ENCODE peak calls at places on chromosome 12, in four cellular contexts. K is HepG2, W is pancreas, J is hepatocyte. D is an unnamed sample.

GRCh38 chr12:68784015-68784414 is 24.0 kb upstream of the MDM2 start:
- DNase-seq in W (no peak), K (peak; percentile 29), J (no peak), D (peak; percentile 56)

GRCh38 chr12:114328292-114328691 is 77.7 kb downstream of the TBX5 start:
- DNase-seq in K (no peak), W (no peak), J (no peak), D (no peak)

GRCh38 chr12:6276936-6277615 is 33.4 kb upstream of the PLEKHG6 start:
- DNase-seq in J (no peak), K (no peak), W (peak; percentile 24), D (no peak)

GRCh38 chr12:52584156-52584682 is 10.6 kb upstream of the KRT74 start:
- DNase-seq in W (no peak), K (no peak), J (no peak), D (no peak)

GRCh38 chr12:115599251-115599811 is 678.2 kb downstream of the MED13L start:
- DNase-seq in J (no peak), W (no peak), K (no peak), D (peak; percentile 26)

GRCh38 chr12:68428724-68429580 is 96.8 kb upstream of the MDM1 start:
- DNase-seq in W (no peak), K (peak; percentile 5), J (peak; percentile 44), D (no peak)

GRCh38 chr12:122856999-122857671 is 21.9 kb downstream of the HIP1R start:
- DNase-seq in J (peak; percentile 50), W (no peak), K (peak; percentile 59), D (no peak)

GRCh38 chr12:112261559-112261958 is 120.7 kb downstream of the HECTD4 start:
- DNase-seq in J (no peak), W (no peak), K (peak; percentile 13), D (no peak)

GRCh38 chr12:87302126-87302732 is 727.0 kb downstream of the C12orf50 start:
- DNase-seq in J (no peak), K (no peak), W (no peak), D (no peak)

GRCh38 chr12:71014180-71014785 is 93.7 kb upstream of the PTPRR start:
- DNase-seq in W (no peak), J (peak; percentile 57), K (peak; percentile 5), D (peak; percentile 55)

GRCh38 chr12:53561590-53561953 is 54.3 kb upstream of the NPFF start:
- DNase-seq in K (peak; percentile 56), W (no peak), J (peak; percentile 27), D (no peak)

GRCh38 chr12:64473176-64473575 is 21.3 kb downstream of the TBK1 start:
- DNase-seq in W (no peak), J (no peak), K (no peak), D (no peak)

GRCh38 chr12:89663577-89664357 is 44.9 kb downstream of the ATP2B1 start:
- DNase-seq in W (no peak), K (no peak), J (no peak), D (no peak)

GRCh38 chr12:63845726-63846125 is 1.2 kb downstream of the SRGAP1 start:
- DNase-seq in W (no peak), J (peak; percentile 60), K (peak; percentile 88), D (peak; percentile 38)

GRCh38 chr12:92047058-92047826 is 98.4 kb downstream of the BTG1 start:
- DNase-seq in K (no peak), J (no peak), W (no peak), D (peak; percentile 39)

GRCh38 chr12:82314406-82314892 is 43.7 kb downstream of the CCDC59 start:
- DNase-seq in K (peak; percentile 79), W (peak; percentile 54), J (peak; percentile 77), D (peak; percentile 15)

GRCh38 chr12:6996040-6996441 is 22.2 kb downstream of the LPCAT3 start:
- DNase-seq in K (peak; percentile 63), J (peak; percentile 71), W (no peak), D (peak; percentile 5)

GRCh38 chr12:80186727-80187217 is 87.4 kb downstream of the OTOGL start:
- DNase-seq in J (peak; percentile 93), W (no peak), K (peak; percentile 82), D (peak; percentile 83)

GRCh38 chr12:125525879-125526278 is 460.6 kb downstream of the AACS start:
- DNase-seq in K (no peak), W (no peak), J (no peak), D (no peak)

GRCh38 chr12:38025916-38026315 is 290.7 kb upstream of the ALG10B start:
- DNase-seq in J (no peak), K (no peak), W (no peak), D (no peak)

GRCh38 chr12:79439179-79439825 is 251.5 kb downstream of the PAWR start:
- DNase-seq in J (no peak), K (no peak), W (no peak), D (no peak)

GRCh38 chr12:88934163-88934747 is 354.0 kb upstream of the KITLG start:
- DNase-seq in J (peak; percentile 22), W (no peak), K (no peak), D (no peak)

GRCh38 chr12:53049582-53050318 is at the start of gene TNS2:
- DNase-seq in J (peak; percentile 75), K (peak; percentile 72), W (peak; percentile 81), D (peak; percentile 35)

GRCh38 chr12:131353826-131354225 is 357.1 kb upstream of the SFSWAP start:
- DNase-seq in W (no peak), K (no peak), J (no peak), D (no peak)

GRCh38 chr12:2785017-2785416 is 9.8 kb upstream of the FKBP4 start:
- DNase-seq in K (peak; percentile 31), J (peak; percentile 31), W (no peak), D (no peak)

GRCh38 chr12:59283012-59283411 is 312.8 kb upstream of the SLC16A7 start:
- DNase-seq in W (no peak), K (no peak), J (peak; percentile 11), D (no peak)

GRCh38 chr12:27674989-27675388 is 21.3 kb upstream of the REP15 start:
- DNase-seq in W (no peak), K (no peak), J (no peak), D (no peak)

GRCh38 chr12:114821571-114821970 is 137.6 kb upstream of the TBX3 start:
- DNase-seq in J (no peak), K (no peak), W (no peak), D (no peak)

GRCh38 chr12:113162102-113163029 is 12.8 kb downstream of the CFAP73 start:
- DNase-seq in W (peak; percentile 74), J (no peak), K (no peak), D (peak; percentile 56)

GRCh38 chr12:19855876-19856275 is 416.6 kb downstream of the AEBP2 start:
- DNase-seq in J (no peak), K (no peak), W (no peak), D (peak; percentile 60)

GRCh38 chr12:8698830-8699330 is 1.1 kb downstream of the RIMKLB start:
- DNase-seq in W (no peak), K (no peak), J (no peak), D (no peak)

GRCh38 chr12:126667340-126667739 is 1599.6 kb upstream of the TMEM132C start:
- DNase-seq in J (no peak), K (no peak), W (no peak), D (no peak)

GRCh38 chr12:69897744-69898143 is 72.7 kb downstream of the MYRFL start:
- DNase-seq in W (no peak), J (peak; percentile 19), K (no peak), D (peak; percentile 83)

GRCh38 chr12:4960547-4960946 is 50.8 kb downstream of the KCNA1 start:
- DNase-seq in K (no peak), W (no peak), J (no peak), D (no peak)
- H3K4me3 ChIP-seq in K (no peak overlapping the region), W (no peak overlapping the region), J (no peak overlapping the region), D (no peak overlapping the region)

DNA sequence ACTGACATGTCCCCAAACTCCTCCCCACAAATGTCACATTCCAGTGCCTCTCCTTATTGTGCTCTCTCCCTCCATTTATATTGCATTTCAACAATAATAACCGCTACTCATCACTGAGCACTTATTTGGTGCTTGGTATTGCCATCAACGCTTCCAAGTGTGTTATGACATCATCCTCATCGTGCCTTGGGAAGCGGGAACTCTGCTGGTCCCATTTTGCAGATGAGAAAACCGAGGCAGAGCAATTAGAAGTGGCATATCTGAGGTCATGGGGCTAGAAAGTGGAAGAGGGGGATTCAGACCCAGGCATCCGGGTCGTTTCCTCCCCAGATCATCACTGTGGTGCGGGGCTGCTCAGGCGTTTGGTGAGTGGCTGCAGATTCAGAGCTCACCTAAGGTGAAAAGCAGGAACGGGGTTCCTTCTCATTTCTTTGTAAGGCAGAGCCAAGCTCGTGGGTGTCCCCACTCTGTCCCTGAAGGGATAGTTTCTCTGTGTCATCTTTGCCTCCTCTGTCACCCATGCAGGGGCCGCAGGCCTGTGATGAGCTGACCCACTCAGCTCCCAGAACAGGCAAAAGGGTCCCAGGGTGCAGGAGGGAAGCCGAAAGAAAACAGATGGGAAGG is 5.5 kb upstream of the FZD10 start:
- DNase-seq in W (no peak), K (no peak), J (no peak), D (no peak)
- H3K27me3 ChIP-seq in W (peaks cover 18% of the 10 kb centered on the region), K (peaks cover 6% of the 10 kb centered on the region), J (peaks cover 64% of the 10 kb centered on the region), D (peaks cover 92% of the 10 kb centered on the region)

GRCh38 chr12:100795193-100796179 is 910 bp downstream of the ANO4 start:
- DNase-seq in W (no peak), J (no peak), K (no peak), D (no peak)
- H3K4me3 ChIP-seq in W (no peak overlapping the region), J (no peak overlapping the region), K (no peak overlapping the region), D (no peak overlapping the region)

DNA sequence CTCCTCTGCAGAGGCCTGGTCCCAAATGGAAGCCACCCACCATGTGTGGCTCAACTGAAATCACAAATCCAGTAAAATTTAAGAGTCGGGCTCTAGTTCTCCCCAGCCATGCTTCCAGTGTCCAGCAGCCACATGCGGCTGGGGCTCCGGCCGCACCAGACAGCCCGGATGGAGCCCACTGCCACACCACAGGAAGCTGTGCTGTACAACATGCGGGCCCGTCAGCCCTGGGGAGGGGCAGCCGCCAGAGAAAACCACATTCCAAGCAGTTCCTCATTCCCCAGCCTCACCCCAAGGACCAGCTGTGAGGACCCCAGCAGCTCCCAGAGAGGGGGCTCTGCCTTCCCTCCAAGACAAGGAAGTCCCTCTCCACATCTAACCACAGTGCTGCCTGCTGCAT is 135.0 kb downstream of the NCOR2 start:
- DNase-seq in K (no peak), J (no peak), W (no peak), D (no peak)
- H3K27me3 ChIP-seq in K (no peaks in the 10 kb centered on the region), J (no peaks in the 10 kb centered on the region), W (no peaks in the 10 kb centered on the region), D (no peaks in the 10 kb centered on the region)

GRCh38 chr12:48001426-48002178 is 2.7 kb downstream of the COL2A1 start:
- DNase-seq in J (peak; percentile 76), K (no peak), W (peak; percentile 78), D (peak; percentile 83)
- H3K4me3 ChIP-seq in J (peak overlapping the region; percentile 37), K (peak overlapping the region; percentile 2), W (peak overlapping the region; percentile 35), D (peak overlapping the region; percentile 35)

DNA sequence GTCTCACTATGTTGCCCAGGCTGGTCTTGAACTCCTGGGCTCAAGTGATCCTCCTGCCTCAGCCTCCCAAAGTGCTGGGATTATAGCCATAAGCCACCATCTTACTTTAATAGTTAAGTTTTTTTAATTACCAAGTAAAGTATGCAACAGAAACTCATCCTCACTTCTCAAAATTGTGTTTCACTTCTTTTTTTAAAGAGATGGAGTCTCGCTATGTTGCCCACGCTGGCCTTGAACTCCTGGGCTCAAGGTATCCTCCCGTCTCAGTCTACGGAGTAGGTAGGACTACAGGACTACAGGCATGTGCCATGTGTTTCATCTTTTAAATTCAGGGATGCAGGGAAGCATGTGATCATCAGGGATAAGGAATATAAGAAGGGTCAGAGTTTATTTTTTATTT is 17.2 kb upstream of the ARID2 start:
- DNase-seq in K (no peak), W (no peak), J (no peak), D (no peak)
- H3K27me3 ChIP-seq in K (no peaks in the 10 kb centered on the region), W (no peaks in the 10 kb centered on the region), J (no peaks in the 10 kb centered on the region), D (no peaks in the 10 kb centered on the region)

D was measured in cardiac muscle cell.